ENCODE peak calls at places on chromosome 22, in five cellular contexts. One of them, this sample, is unnamed.

GRCh38 chr22:43110444-43110926 is at the start of gene BIK:
- DNase-seq in ovary: peak
- DNase-seq in cardiac fibroblast: peak
- DNase-seq in thoracic aorta: no peak
- DNase-seq in GM10248: peak
- DNase-seq in this sample: no peak

GRCh38 chr22:46542011-46542985 is 4.9 kb upstream of the CELSR1 start:
- DNase-seq in thoracic aorta: no peak
- DNase-seq in GM10248: peak
- DNase-seq in cardiac fibroblast: peak
- DNase-seq in ovary: peak
- DNase-seq in this sample: no peak

GRCh38 chr22:38163844-38164577 is 17.6 kb downstream of the PLA2G6 start:
- DNase-seq in thoracic aorta: no peak
- DNase-seq in ovary: no peak
- DNase-seq in GM10248: no peak
- DNase-seq in cardiac fibroblast: no peak
- DNase-seq in this sample: no peak

GRCh38 chr22:49948958-49949913 is 11.3 kb upstream of the PIM3 start:
- DNase-seq in cardiac fibroblast: no peak
- DNase-seq in thoracic aorta: no peak
- DNase-seq in GM10248: no peak
- DNase-seq in ovary: no peak
- DNase-seq in this sample: no peak

GRCh38 chr22:20031732-20032406 is 11.0 kb downstream of the TANGO2 start:
- DNase-seq in thoracic aorta: no peak
- DNase-seq in GM10248: no peak
- DNase-seq in ovary: no peak
- DNase-seq in cardiac fibroblast: no peak
- DNase-seq in this sample: no peak

GRCh38 chr22:50061824-50062355 is 3.8 kb upstream of the TTLL8 start:
- DNase-seq in cardiac fibroblast: no peak
- DNase-seq in ovary: no peak
- DNase-seq in thoracic aorta: no peak
- DNase-seq in GM10248: no peak
- DNase-seq in this sample: no peak

GRCh38 chr22:50456026-50456425 is 18.8 kb downstream of the SBF1 start:
- DNase-seq in thoracic aorta: no peak
- DNase-seq in ovary: no peak
- DNase-seq in cardiac fibroblast: no peak
- DNase-seq in GM10248: no peak
- DNase-seq in this sample: no peak

GRCh38 chr22:33584152-33584551 is 336.1 kb downstream of the LARGE1 start:
- DNase-seq in cardiac fibroblast: no peak
- DNase-seq in thoracic aorta: no peak
- DNase-seq in ovary: no peak
- DNase-seq in GM10248: no peak
- DNase-seq in this sample: no peak

GRCh38 chr22:36471341-36471821 is 10.1 kb downstream of the TXN2 start:
- DNase-seq in GM10248: no peak
- DNase-seq in ovary: no peak
- DNase-seq in cardiac fibroblast: no peak
- DNase-seq in thoracic aorta: no peak
- DNase-seq in this sample: no peak

GRCh38 chr22:46742576-46743221 is 4.6 kb upstream of the CERK start:
- DNase-seq in cardiac fibroblast: no peak
- DNase-seq in thoracic aorta: no peak
- DNase-seq in GM10248: no peak
- DNase-seq in ovary: no peak
- DNase-seq in this sample: no peak

GRCh38 chr22:19930537-19931486 is 10.8 kb upstream of the COMT start:
- DNase-seq in thoracic aorta: no peak
- DNase-seq in cardiac fibroblast: no peak
- DNase-seq in GM10248: no peak
- DNase-seq in ovary: no peak
- DNase-seq in this sample: no peak

GRCh38 chr22:39205344-39206021 is 39.3 kb downstream of the PDGFB start:
- DNase-seq in GM10248: peak
- DNase-seq in cardiac fibroblast: peak
- DNase-seq in thoracic aorta: no peak
- DNase-seq in ovary: no peak
- DNase-seq in this sample: no peak

GRCh38 chr22:37491559-37492427 is 5.6 kb upstream of the MFNG start:
- DNase-seq in thoracic aorta: no peak
- DNase-seq in cardiac fibroblast: no peak
- DNase-seq in ovary: no peak
- DNase-seq in GM10248: no peak
- DNase-seq in this sample: no peak

GRCh38 chr22:40040927-40041326 is 46.2 kb downstream of the FAM83F start:
- DNase-seq in ovary: no peak
- DNase-seq in GM10248: no peak
- DNase-seq in thoracic aorta: no peak
- DNase-seq in cardiac fibroblast: peak
- DNase-seq in this sample: no peak

GRCh38 chr22:36295247-36295646 is 42.3 kb downstream of the APOL1 start:
- DNase-seq in ovary: peak
- DNase-seq in GM10248: no peak
- DNase-seq in cardiac fibroblast: no peak
- DNase-seq in thoracic aorta: no peak
- DNase-seq in this sample: no peak

GRCh38 chr22:50529416-50530279 is at the start of gene TYMP:
- DNase-seq in GM10248: peak
- DNase-seq in ovary: no peak
- DNase-seq in cardiac fibroblast: peak
- DNase-seq in thoracic aorta: no peak
- DNase-seq in this sample: no peak

GRCh38 chr22:36938028-36938425 is 24.6 kb downstream of the CSF2RB start:
- DNase-seq in cardiac fibroblast: no peak
- DNase-seq in GM10248: no peak
- DNase-seq in thoracic aorta: no peak
- DNase-seq in ovary: no peak
- DNase-seq in this sample: no peak

GRCh38 chr22:41537203-41537602 is 7.1 kb downstream of the POLR3H start:
- DNase-seq in ovary: no peak
- DNase-seq in cardiac fibroblast: no peak
- DNase-seq in thoracic aorta: no peak
- DNase-seq in GM10248: no peak
- DNase-seq in this sample: no peak

GRCh38 chr22:37749831-37750595 is 53.2 kb downstream of the TRIOBP start:
- DNase-seq in ovary: no peak
- DNase-seq in GM10248: no peak
- DNase-seq in cardiac fibroblast: peak
- DNase-seq in thoracic aorta: no peak
- DNase-seq in this sample: no peak

GRCh38 chr22:49587421-49587820 is 240.3 kb downstream of the BRD1 start:
- DNase-seq in thoracic aorta: no peak
- DNase-seq in GM10248: no peak
- DNase-seq in cardiac fibroblast: no peak
- DNase-seq in ovary: no peak
- DNase-seq in this sample: no peak

GRCh38 chr22:36331912-36332622 is 55.7 kb downstream of the MYH9 start:
- DNase-seq in cardiac fibroblast: peak
- DNase-seq in thoracic aorta: no peak
- DNase-seq in ovary: peak
- DNase-seq in GM10248: peak
- DNase-seq in this sample: no peak

GRCh38 chr22:49869855-49870712 is 16.4 kb downstream of the ZBED4 start:
- DNase-seq in ovary: no peak
- DNase-seq in thoracic aorta: no peak
- DNase-seq in cardiac fibroblast: no peak
- DNase-seq in GM10248: no peak
- DNase-seq in this sample: no peak

GRCh38 chr22:36931446-36931845 is 18.0 kb downstream of the CSF2RB start:
- DNase-seq in thoracic aorta: no peak
- DNase-seq in ovary: no peak
- DNase-seq in cardiac fibroblast: no peak
- DNase-seq in GM10248: no peak
- DNase-seq in this sample: no peak

GRCh38 chr22:39898997-39899396 is 1.9 kb upstream of the GRAP2 start:
- DNase-seq in ovary: no peak
- DNase-seq in GM10248: peak
- DNase-seq in thoracic aorta: no peak
- DNase-seq in cardiac fibroblast: no peak
- DNase-seq in this sample: no peak

GRCh38 chr22:20852076-20852475 is 6.5 kb downstream of the PI4KA start:
- DNase-seq in cardiac fibroblast: peak
- DNase-seq in GM10248: no peak
- DNase-seq in thoracic aorta: no peak
- DNase-seq in ovary: no peak
- DNase-seq in this sample: no peak

GRCh38 chr22:42533638-42533977 is 14.0 kb upstream of the RRP7A start:
- DNase-seq in cardiac fibroblast: no peak
- DNase-seq in thoracic aorta: no peak
- DNase-seq in ovary: no peak
- DNase-seq in GM10248: no peak
- DNase-seq in this sample: no peak

GRCh38 chr22:31492151-31492550 is 2.5 kb upstream of the EIF4ENIF1 start:
- DNase-seq in ovary: no peak
- DNase-seq in cardiac fibroblast: no peak
- DNase-seq in thoracic aorta: no peak
- DNase-seq in GM10248: no peak
- DNase-seq in this sample: no peak

GRCh38 chr22:31496735-31497146 is 405 bp downstream of the SFI1 start:
- DNase-seq in GM10248: no peak
- DNase-seq in thoracic aorta: no peak
- DNase-seq in ovary: no peak
- DNase-seq in cardiac fibroblast: no peak
- DNase-seq in this sample: no peak

GRCh38 chr22:31497148-31497938 is 1.0 kb downstream of the SFI1 start:
- DNase-seq in thoracic aorta: no peak
- DNase-seq in ovary: no peak
- DNase-seq in cardiac fibroblast: no peak
- DNase-seq in GM10248: no peak
- DNase-seq in this sample: no peak

GRCh38 chr22:31495343-31495742 is 993 bp upstream of the SFI1 start:
- DNase-seq in thoracic aorta: no peak
- DNase-seq in GM10248: no peak
- DNase-seq in ovary: no peak
- DNase-seq in cardiac fibroblast: no peak
- DNase-seq in this sample: no peak

GRCh38 chr22:31496007-31496734 is at the start of gene SFI1:
- DNase-seq in GM10248: peak
- DNase-seq in thoracic aorta: peak
- DNase-seq in ovary: peak
- DNase-seq in cardiac fibroblast: peak
- DNase-seq in this sample: peak
- TF ChIP-seq CTCF in GM10248: peak
- TF ChIP-seq CTCF in thoracic aorta: peak
- TF ChIP-seq CTCF in ovary: peak
- TF ChIP-seq CTCF in cardiac fibroblast: peak
- TF ChIP-seq CTCF in this sample: no peak

GRCh38 chr22:25700996-25701815 is 40.8 kb upstream of the MYO18B start:
- DNase-seq in cardiac fibroblast: peak
- DNase-seq in GM10248: no peak
- DNase-seq in thoracic aorta: no peak
- DNase-seq in ovary: no peak
- DNase-seq in this sample: no peak

GRCh38 chr22:25704701-25705100 is 37.3 kb upstream of the MYO18B start:
- DNase-seq in ovary: no peak
- DNase-seq in GM10248: peak
- DNase-seq in cardiac fibroblast: no peak
- DNase-seq in thoracic aorta: no peak
- DNase-seq in this sample: no peak

GRCh38 chr22:25702571-25703167 is 39.3 kb upstream of the MYO18B start:
- DNase-seq in ovary: no peak
- DNase-seq in thoracic aorta: no peak
- DNase-seq in GM10248: peak
- DNase-seq in cardiac fibroblast: no peak
- DNase-seq in this sample: no peak

GRCh38 chr22:25698986-25699385 is 43.0 kb upstream of the MYO18B start:
- DNase-seq in GM10248: no peak
- DNase-seq in cardiac fibroblast: no peak
- DNase-seq in thoracic aorta: no peak
- DNase-seq in ovary: no peak
- DNase-seq in this sample: no peak

DNA sequence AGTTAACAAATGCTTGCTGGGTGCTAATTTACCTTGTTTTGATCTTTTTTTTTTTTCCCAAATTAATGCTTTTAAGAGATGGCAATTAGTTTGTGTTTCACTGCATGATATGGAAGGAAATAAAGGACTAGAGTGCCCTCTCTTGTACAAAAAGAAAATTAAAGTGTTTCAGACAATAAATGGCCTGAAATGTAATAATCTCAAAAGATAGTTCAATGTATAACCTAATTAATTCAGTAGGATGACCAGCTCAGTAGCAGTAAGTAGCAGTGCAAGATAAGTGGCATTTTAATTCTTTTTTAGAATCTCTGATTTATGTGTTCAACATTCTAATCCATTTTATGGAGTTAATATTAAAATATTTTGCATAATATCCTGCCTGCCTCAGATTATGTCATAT is 39.9 kb upstream of the MYO18B start:
- DNase-seq in thoracic aorta: no peak
- DNase-seq in cardiac fibroblast: peak
- DNase-seq in ovary: no peak
- DNase-seq in GM10248: peak
- DNase-seq in this sample: no peak
- TF ChIP-seq CTCF in thoracic aorta: peak
- TF ChIP-seq CTCF in cardiac fibroblast: peak
- TF ChIP-seq CTCF in ovary: peak
- TF ChIP-seq CTCF in GM10248: peak
- TF ChIP-seq CTCF in this sample: no peak

GRCh38 chr22:22784249-22785039 is 103.2 kb upstream of the IGLL5 start:
- DNase-seq in thoracic aorta: no peak
- DNase-seq in GM10248: no peak
- DNase-seq in ovary: no peak
- DNase-seq in cardiac fibroblast: no peak
- DNase-seq in this sample: no peak
- TF ChIP-seq CTCF in thoracic aorta: no peak
- TF ChIP-seq CTCF in GM10248: no peak
- TF ChIP-seq CTCF in ovary: no peak
- TF ChIP-seq CTCF in cardiac fibroblast: no peak
- TF ChIP-seq CTCF in this sample: no peak

DNA sequence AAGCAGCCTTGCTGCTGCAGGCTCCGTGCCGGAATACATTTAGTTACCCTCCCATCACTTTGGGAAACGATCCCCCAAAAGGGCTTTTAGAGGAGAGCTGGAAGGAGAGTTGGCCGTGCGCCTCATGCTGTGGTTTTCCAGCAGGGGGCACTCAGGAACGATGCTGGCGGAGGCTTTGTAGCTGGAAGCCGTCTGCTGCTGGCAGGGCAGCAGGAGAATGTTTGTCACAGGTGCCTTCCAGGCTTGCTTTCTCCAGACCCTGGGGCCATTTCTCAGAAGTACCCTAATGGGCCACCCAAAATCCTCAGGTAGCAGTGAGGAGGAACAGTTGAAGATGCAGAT is 30.0 kb upstream of the CABP7 start:
- DNase-seq in cardiac fibroblast: peak
- DNase-seq in ovary: peak
- DNase-seq in GM10248: no peak
- DNase-seq in thoracic aorta: no peak
- DNase-seq in this sample: no peak
- TF ChIP-seq CTCF in cardiac fibroblast: peak
- TF ChIP-seq CTCF in ovary: peak
- TF ChIP-seq CTCF in GM10248: peak
- TF ChIP-seq CTCF in thoracic aorta: peak
- TF ChIP-seq CTCF in this sample: no peak

This sample was measured in omental fat pad.